ENCODE peak calls at places on chromosomes 1 and 21, in five cellular contexts. F is astrocyte; Q is NCI-H187; W is effector CD8-positive, alpha-beta T cell; S is amniotic stem cell. H is an unnamed sample.

GRCh38 chr21:16194851-16195251 is 465.1 kb downstream of the USP25 start:
- DNase-seq in F (peak), Q (no peak), W (no peak), S (no peak), H (peak)

GRCh38 chr1:162904023-162904422 is 43.0 kb upstream of the CCDC190 start:
- DNase-seq in F (no peak), Q (no peak), W (no peak), S (no peak), H (no peak)

GRCh38 chr1:218617986-218618385 is 272.9 kb downstream of the TGFB2 start:
- DNase-seq in F (peak), Q (no peak), W (no peak), S (no peak), H (no peak)

GRCh38 chr1:231724876-231725647 is 98.5 kb downstream of the DISC1 start:
- DNase-seq in F (peak), Q (no peak), W (no peak), S (no peak), H (peak)

GRCh38 chr1:194227157-194227556 is 1040.7 kb upstream of the B3GALT2 start:
- DNase-seq in F (peak), Q (no peak), W (no peak), S (no peak), H (no peak)

GRCh38 chr1:53293123-53293522 is 34.7 kb downstream of the LRP8 start:
- DNase-seq in F (no peak), Q (no peak), W (no peak), S (no peak), H (no peak)

GRCh38 chr1:79255421-79255820 is 248.9 kb upstream of the ADGRL4 start:
- DNase-seq in F (no peak), Q (no peak), W (no peak), S (no peak), H (no peak)

GRCh38 chr1:72362538-72362937 is 80.2 kb upstream of the NEGR1 start:
- DNase-seq in F (no peak), Q (no peak), W (no peak), S (no peak), H (no peak)

GRCh38 chr1:220528679-220529529 is 968 bp downstream of the MARK1 start:
- DNase-seq in F (no peak), Q (no peak), W (no peak), S (no peak), H (no peak)

GRCh38 chr1:158285756-158286241 is 3.9 kb upstream of the CD1C start:
- DNase-seq in F (no peak), Q (no peak), W (no peak), S (no peak), H (peak)

H was measured in Kasumi-1.